ENCODE peak calls at places on chromosomes 6 and 20, in six cellular contexts. J is AG09319, H is GM12865, Y is dorsolateral prefrontal cortex, A is GM06990, O is choroid plexus epithelial cell. P is an unnamed sample.
A peak's percentile ranks its signal among the peaks of the same experiment; 100 is the strongest.

GRCh38 chr6:142459267-142459666 is 157.5 kb downstream of the ADGRG6 start:
- DNase-seq in J (no peak), H (no peak), Y (no peak), A (no peak), O (peak; percentile 54), P (no peak)

GRCh38 chr6:82741325-82741995 is 324.2 kb downstream of the UBE3D start:
- DNase-seq in J (no peak), H (no peak), Y (no peak), A (no peak), O (no peak), P (no peak)

GRCh38 chr20:54122189-54122588 is 51.6 kb downstream of the CYP24A1 start:
- DNase-seq in J (no peak), H (no peak), Y (no peak), A (no peak), O (peak; percentile 79), P (no peak)

GRCh38 chr20:347317-347639 is 367 bp downstream of the NRSN2 start:
- DNase-seq in J (no peak), H (no peak), Y (no peak), A (no peak), O (no peak), P (no peak)

GRCh38 chr6:155314773-155315515 is 660 bp upstream of the TFB1M start:
- DNase-seq in J (peak; percentile 59), H (peak; percentile 93), Y (no peak), A (no peak), O (peak; percentile 96), P (peak; percentile 50)

GRCh38 chr6:126546771-126547170 is 206.9 kb downstream of the CENPW start:
- DNase-seq in J (no peak), H (no peak), Y (no peak), A (no peak), O (no peak), P (no peak)

GRCh38 chr20:17898548-17898994 is 70.0 kb downstream of the SNX5 start:
- DNase-seq in J (no peak), H (peak; percentile 86), Y (no peak), A (no peak), O (peak; percentile 84), P (peak; percentile 58)

GRCh38 chr6:13526718-13527668 is 39.6 kb upstream of the GFOD1 start:
- DNase-seq in J (no peak), H (peak; percentile 83), Y (no peak), A (peak; percentile 50), O (no peak), P (no peak)

GRCh38 chr20:50460608-50461268 is 49.4 kb upstream of the PTPN1 start:
- DNase-seq in J (peak; percentile 39), H (peak; percentile 77), Y (peak; percentile 78), A (peak; percentile 44), O (peak; percentile 81), P (peak; percentile 82)

GRCh38 chr6:37014667-37015066 is 9.2 kb downstream of the FGD2 start:
- DNase-seq in J (no peak), H (no peak), Y (no peak), A (no peak), O (no peak), P (no peak)

GRCh38 chr6:134166529-134167221 is 114.3 kb upstream of the SLC2A12 start:
- DNase-seq in J (no peak), H (no peak), Y (no peak), A (no peak), O (peak; percentile 50), P (no peak)

GRCh38 chr6:127176175-127176574 is 57.7 kb downstream of the RSPO3 start:
- DNase-seq in J (no peak), H (no peak), Y (no peak), A (no peak), O (peak; percentile 42), P (no peak)

GRCh38 chr20:45248609-45249008 is 5.8 kb downstream of the SLPI start:
- DNase-seq in J (no peak), H (no peak), Y (no peak), A (no peak), O (no peak), P (no peak)

GRCh38 chr6:169789146-169789943 is 37.9 kb downstream of the ERMARD start:
- DNase-seq in J (no peak), H (no peak), Y (no peak), A (no peak), O (peak; percentile 34), P (no peak)

GRCh38 chr6:52691718-52692117 is 20.8 kb downstream of the TMEM14A start:
- DNase-seq in J (no peak), H (no peak), Y (no peak), A (no peak), O (no peak), P (no peak)

GRCh38 chr6:141598487-141598886 is 534.2 kb upstream of the GJE1 start:
- DNase-seq in J (no peak), H (no peak), Y (no peak), A (no peak), O (peak; percentile 57), P (no peak)

GRCh38 chr6:137157601-137158000 is 15.8 kb downstream of the IL22RA2 start:
- DNase-seq in J (no peak), H (no peak), Y (no peak), A (no peak), O (peak; percentile 34), P (no peak)

GRCh38 chr6:10584607-10585006 is 63.5 kb downstream of the GCNT2 start:
- DNase-seq in J (no peak), H (no peak), Y (no peak), A (no peak), O (no peak), P (no peak)

GRCh38 chr6:10587694-10588392 is 66.7 kb downstream of the GCNT2 start:
- DNase-seq in J (no peak), H (peak; percentile 16), Y (no peak), A (no peak), O (peak; percentile 8), P (no peak)

GRCh38 chr6:10585232-10585887 is 64.2 kb downstream of the GCNT2 start:
- DNase-seq in J (no peak), H (no peak), Y (no peak), A (no peak), O (no peak), P (no peak)

GRCh38 chr6:10588562-10589428 is 67.6 kb downstream of the GCNT2 start:
- DNase-seq in J (no peak), H (no peak), Y (no peak), A (no peak), O (no peak), P (no peak)

GRCh38 chr6:10586302-10586701 is 65.2 kb downstream of the GCNT2 start:
- DNase-seq in J (no peak), H (no peak), Y (no peak), A (no peak), O (no peak), P (no peak)
- TF ChIP-seq CTCF in J (no peak), H (no peak), Y (no peak), A (no peak), O (no peak), P (no peak)

GRCh38 chr20:60062431-60063336 is 104.5 kb downstream of the CDH26 start:
- DNase-seq in J (peak; percentile 54), H (no peak), Y (peak; percentile 51), A (no peak), O (peak; percentile 29), P (no peak)
- TF ChIP-seq CTCF in J (no peak), H (no peak), Y (no peak), A (no peak), O (no peak), P (no peak)

GRCh38 chr20:33686984-33687366 is 790 bp upstream of the E2F1 start:
- DNase-seq in J (no peak), H (no peak), Y (no peak), A (no peak), O (no peak), P (no peak)

GRCh38 chr20:33685328-33686007 is 717 bp downstream of the E2F1 start:
- DNase-seq in J (no peak), H (peak; percentile 91), Y (no peak), A (peak; percentile 84), O (no peak), P (peak; percentile 83)

GRCh38 chr20:33687370-33687915 is 1.3 kb upstream of the E2F1 start:
- DNase-seq in J (no peak), H (no peak), Y (no peak), A (no peak), O (peak; percentile 40), P (no peak)

GRCh38 chr20:33684533-33685327 is 1.5 kb downstream of the E2F1 start:
- DNase-seq in J (no peak), H (peak; percentile 43), Y (no peak), A (no peak), O (no peak), P (no peak)

GRCh38 chr20:33686008-33686983 is at the start of gene E2F1:
- DNase-seq in J (peak; percentile 65), H (peak; percentile 97), Y (peak; percentile 95), A (peak; percentile 96), O (peak; percentile 92), P (peak; percentile 99)
- TF ChIP-seq CTCF in J (peak; percentile 27), H (peak; percentile 31), Y (peak; percentile 61), A (peak; percentile 18), O (peak; percentile 40), P (peak; percentile 24)

DNA sequence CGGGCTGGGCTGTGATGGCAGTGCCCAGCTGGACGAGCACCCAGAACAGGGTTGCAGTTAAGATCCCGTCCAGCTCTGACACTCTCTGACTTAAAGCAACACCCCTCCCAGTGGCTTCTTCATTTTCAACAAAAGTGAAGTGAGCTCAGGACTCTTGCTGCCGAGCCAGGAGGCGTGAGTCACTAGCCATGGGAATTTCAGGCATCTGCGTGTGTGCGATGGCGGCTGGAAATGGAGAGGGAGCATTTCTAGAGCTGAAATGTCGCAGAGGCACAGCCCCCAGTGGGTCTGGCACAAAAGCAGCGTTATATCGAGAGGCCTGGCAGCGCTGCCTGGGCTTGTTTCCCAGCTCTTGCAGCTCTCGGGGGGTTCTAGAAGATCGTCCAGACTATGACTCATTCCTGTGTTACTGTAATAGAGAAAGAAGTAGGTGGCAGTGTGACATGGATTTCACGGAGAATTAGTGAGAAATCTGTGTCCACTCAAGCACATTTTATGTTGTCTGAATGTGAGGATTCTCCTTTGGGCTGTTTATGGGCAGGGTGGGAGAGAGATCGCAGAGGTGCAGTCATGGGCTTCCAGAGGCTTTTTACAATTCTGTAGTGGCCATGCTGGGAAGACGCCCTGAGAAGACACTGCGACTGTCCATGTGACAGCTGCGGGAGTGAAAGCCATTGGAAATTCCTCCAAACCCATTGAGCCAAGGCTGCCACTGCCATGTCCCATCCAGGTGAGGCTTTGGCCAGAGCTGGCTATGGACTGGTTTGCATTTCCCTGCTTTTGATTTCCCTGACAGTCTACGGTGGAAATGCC is 216.7 kb upstream of the ECI2 start:
- DNase-seq in J (peak; percentile 76), H (no peak), Y (peak; percentile 82), A (no peak), O (peak; percentile 91), P (no peak)
- TF ChIP-seq CTCF in J (no peak), H (no peak), Y (peak; percentile 23), A (no peak), O (peak; percentile 15), P (no peak)

DNA sequence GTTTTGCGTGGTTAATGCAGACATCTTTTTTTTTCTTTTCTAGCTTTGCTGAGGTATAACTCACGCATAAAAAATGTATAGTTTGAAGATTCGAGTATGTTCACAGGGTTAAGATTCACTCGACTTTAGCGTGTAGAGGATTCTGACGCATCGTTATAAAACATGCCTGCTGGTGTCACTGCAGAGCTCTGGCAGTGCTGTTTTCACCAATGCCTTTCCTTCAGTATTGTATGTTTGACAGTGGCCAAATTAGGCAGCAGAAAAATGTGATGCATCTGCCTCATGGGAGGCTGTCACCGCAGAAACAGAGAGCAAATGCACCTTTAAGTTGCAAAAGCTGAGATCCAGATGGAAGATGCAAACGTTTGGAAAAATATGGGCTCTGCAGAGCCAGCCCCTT is 18.0 kb upstream of the SIRPB2 start:
- DNase-seq in J (no peak), H (peak; percentile 43), Y (peak; percentile 47), A (no peak), O (peak; percentile 61), P (peak; percentile 28)
- TF ChIP-seq CTCF in J (peak; percentile 13), H (peak; percentile 36), Y (peak; percentile 55), A (peak; percentile 59), O (peak; percentile 70), P (peak; percentile 16)